ENCODE peak calls at places on chromosomes 5 and 9, in four cellular contexts. F, Z, O and B are unnamed samples.

GRCh38 chr9:29691758-29692407 is 2118.6 kb upstream of the C9orf72 start:
- DNase-seq in O (no peak), F (no peak), Z (no peak), B (no peak)

GRCh38 chr5:39158786-39159185 is 60.6 kb downstream of the FYB1 start:
- DNase-seq in Z (no peak), O (no peak), F (no peak), B (no peak)

GRCh38 chr9:135132008-135132407 is 44.5 kb downstream of the OLFM1 start:
- DNase-seq in O (no peak), F (no peak), Z (no peak), B (no peak)

GRCh38 chr5:33422191-33422590 is 18.6 kb upstream of the TARS1 start:
- DNase-seq in F (no peak), Z (no peak), O (no peak), B (peak)

GRCh38 chr9:8858250-8859161 is 1058.9 kb upstream of the DMAC1 start:
- DNase-seq in F (no peak), O (no peak), Z (no peak), B (no peak)

GRCh38 chr9:17588395-17588794 is 9.5 kb downstream of the SH3GL2 start:
- DNase-seq in Z (no peak), O (no peak), F (no peak), B (no peak)

GRCh38 chr5:141050622-141051525 is at the start of gene PCDHB1:
- DNase-seq in Z (no peak), O (no peak), F (no peak), B (no peak)

GRCh38 chr5:65961644-65962043 is 35.3 kb downstream of the ERBIN start:
- DNase-seq in O (peak), F (no peak), Z (peak), B (peak)

GRCh38 chr5:175922192-175922885 is 45.8 kb downstream of the THOC3 start:
- DNase-seq in F (no peak), O (peak), Z (peak), B (peak)

GRCh38 chr9:36625006-36625600 is 52.4 kb downstream of the MELK start:
- DNase-seq in O (peak), F (no peak), Z (peak), B (peak)

GRCh38 chr5:98880598-98880997 is 48.2 kb downstream of the CHD1 start:
- DNase-seq in Z (no peak), O (no peak), F (no peak), B (no peak)

GRCh38 chr9:77291714-77292113 is 114.4 kb downstream of the VPS13A start:
- DNase-seq in O (peak), Z (peak), F (no peak), B (peak)

GRCh38 chr9:125387861-125388524 is 126.4 kb downstream of the GAPVD1 start:
- DNase-seq in F (no peak), Z (no peak), O (no peak), B (no peak)

GRCh38 chr5:170173227-170173626 is 59.6 kb upstream of the C5orf58 start:
- DNase-seq in O (peak), Z (no peak), F (no peak), B (peak)

GRCh38 chr9:75146229-75146628 is 57.9 kb downstream of the OSTF1 start:
- DNase-seq in O (peak), F (no peak), Z (no peak), B (peak)

GRCh38 chr5:160251406-160252155 is 22.3 kb downstream of the FABP6 start:
- DNase-seq in F (no peak), O (no peak), Z (no peak), B (no peak)

GRCh38 chr9:101569736-101570501 is 24.9 kb downstream of the PPP3R2 start:
- DNase-seq in Z (no peak), O (no peak), F (no peak), B (no peak)

GRCh38 chr5:18961234-18961633 is 1026.8 kb downstream of the CDH18 start:
- DNase-seq in F (no peak), O (no peak), Z (no peak), B (no peak)

GRCh38 chr5:58294598-58295298 is 165.1 kb downstream of the PLK2 start:
- DNase-seq in Z (no peak), F (no peak), O (peak), B (peak)

GRCh38 chr5:6361101-6361500 is 17.2 kb downstream of the MED10 start:
- DNase-seq in O (no peak), Z (no peak), F (no peak), B (no peak)

GRCh38 chr5:10243660-10244240 is 5.9 kb downstream of the ATPSCKMT start:
- DNase-seq in Z (no peak), F (no peak), O (no peak), B (no peak)